ENCODE peak calls at places on chromosome X, in four cellular contexts. X is esophagus squamous epithelium, G is kidney, Z is astrocyte. Y is an unnamed sample.

GRCh38 chrX:40282901-40283674 is 185.3 kb upstream of the BCOR start:
- DNase-seq in Z (peak; percentile 67), G (no peak), X (no peak), Y (peak; percentile 29)

GRCh38 chrX:48649109-48649508 is 34.5 kb upstream of the WAS start:
- DNase-seq in X (no peak), Z (no peak), G (no peak), Y (no peak)

GRCh38 chrX:115958687-115959359 is 211.7 kb upstream of the AGTR2 start:
- DNase-seq in X (no peak), Z (no peak), G (no peak), Y (no peak)

GRCh38 chrX:118571829-118572228 is 76.2 kb downstream of the DOCK11 start:
- DNase-seq in G (no peak), X (no peak), Z (no peak), Y (peak; percentile 69)

GRCh38 chrX:139298437-139298836 is 232.1 kb upstream of the F9 start:
- DNase-seq in X (no peak), G (no peak), Z (no peak), Y (no peak)

GRCh38 chrX:19811807-19812604 is 75.4 kb downstream of the SH3KBP1 start:
- DNase-seq in X (no peak), G (no peak), Z (peak; percentile 81), Y (peak; percentile 60)

GRCh38 chrX:124217289-124218251 is 114.9 kb upstream of the TEX13D start:
- DNase-seq in G (no peak), Z (peak; percentile 61), X (no peak), Y (no peak)

GRCh38 chrX:31287861-31288260 is 216.0 kb upstream of the FTHL17 start:
- DNase-seq in Z (no peak), G (no peak), X (no peak), Y (peak; percentile 42)

GRCh38 chrX:11273544-11273943 is 19.7 kb upstream of the AMELX start:
- DNase-seq in G (no peak), Z (peak; percentile 57), X (no peak), Y (peak; percentile 6)

GRCh38 chrX:20265221-20265725 is 1.4 kb downstream of the RPS6KA3 start:
- DNase-seq in G (peak; percentile 82), Z (peak; percentile 87), X (no peak), Y (peak; percentile 84)

GRCh38 chrX:2147928-2148327 is 352.8 kb downstream of the DHRSX start:
- DNase-seq in Z (no peak), X (no peak), G (no peak), Y (no peak)

GRCh38 chrX:101287402-101287801 is 3.7 kb downstream of the TAF7L start:
- DNase-seq in G (no peak), Z (peak; percentile 8), X (no peak), Y (peak; percentile 39)

GRCh38 chrX:100512471-100512870 is 72.3 kb upstream of the TNMD start:
- DNase-seq in X (no peak), G (no peak), Z (no peak), Y (peak; percentile 22)

GRCh38 chrX:78650906-78651437 is 8.2 kb downstream of the RTL3 start:
- DNase-seq in X (no peak), G (no peak), Z (peak; percentile 90), Y (peak; percentile 68)

GRCh38 chrX:14497184-14497666 is 32.1 kb upstream of the GLRA2 start:
- DNase-seq in X (no peak), G (no peak), Z (no peak), Y (no peak)
- H3K4me3 ChIP-seq in X (peak overlapping the region; percentile 9), G (peak overlapping the region; percentile 39), Z (no peak overlapping the region), Y (no peak overlapping the region)

DNA sequence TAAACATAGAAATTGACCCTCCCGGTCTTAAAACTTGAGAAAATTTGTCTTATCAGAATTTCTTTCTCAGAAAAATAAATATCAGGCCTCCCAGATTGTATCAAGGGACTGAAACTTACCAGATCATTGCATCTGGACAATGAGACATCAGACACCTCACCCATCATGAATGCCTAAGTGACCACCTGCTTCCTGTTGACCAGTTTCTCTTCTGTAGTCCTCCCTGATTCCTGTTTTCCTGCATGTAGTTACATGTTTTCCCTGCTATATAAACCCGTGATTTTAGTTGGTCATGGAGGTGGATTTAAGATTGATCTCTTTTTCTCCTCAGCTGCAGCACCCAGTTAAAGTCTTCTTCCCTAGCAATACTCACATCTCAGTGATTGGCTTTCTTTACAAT is 548.1 kb downstream of the PPP4R3C start:
- DNase-seq in G (no peak), Z (peak; percentile 15), X (no peak), Y (no peak)
- TF ChIP-seq CTCF in G (no peak), Z (no peak), X (no peak), Y (no peak)

GRCh38 chrX:54931107-54931506 is 10.5 kb downstream of the TRO start:
- DNase-seq in Z (no peak), X (no peak), G (no peak), Y (no peak)
- H3K36me3 ChIP-seq in Z (peaks cover 2% of the 10 kb centered on the region), X (peaks cover 8% of the 10 kb centered on the region), G (peaks cover 3% of the 10 kb centered on the region), Y (no peaks in the 10 kb centered on the region)

DNA sequence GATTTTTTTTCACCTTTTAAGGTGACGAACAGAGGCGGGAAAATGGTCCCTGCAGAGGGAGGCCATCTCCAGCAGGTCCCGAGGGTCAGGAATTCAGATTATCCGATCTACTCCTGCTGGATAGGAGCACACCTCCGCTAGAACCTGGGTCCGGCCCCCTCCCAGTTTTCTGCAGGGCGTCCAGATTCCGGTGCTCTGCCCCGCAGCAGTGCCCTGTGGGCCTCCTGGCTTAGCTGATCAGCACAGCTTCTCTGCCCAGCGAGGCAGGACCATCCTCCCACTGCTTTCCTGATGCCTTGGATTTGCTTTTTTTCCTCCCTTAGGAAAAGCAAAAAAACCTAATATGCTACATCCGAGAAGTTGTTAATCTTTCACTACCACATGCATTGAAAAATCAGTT is 2.3 kb downstream of the TBL1X start:
- DNase-seq in X (no peak), Z (no peak), G (no peak), Y (no peak)
- H3K4me3 ChIP-seq in X (no peak overlapping the region), Z (peak overlapping the region; percentile 58), G (peak overlapping the region; percentile 72), Y (no peak overlapping the region)

GRCh38 chrX:23901065-23901464 is 6.7 kb downstream of the APOO start:
- DNase-seq in G (no peak), Z (peak; percentile 84), X (no peak), Y (no peak)
- TF ChIP-seq CTCF in G (no peak), Z (no peak), X (no peak), Y (no peak)

DNA sequence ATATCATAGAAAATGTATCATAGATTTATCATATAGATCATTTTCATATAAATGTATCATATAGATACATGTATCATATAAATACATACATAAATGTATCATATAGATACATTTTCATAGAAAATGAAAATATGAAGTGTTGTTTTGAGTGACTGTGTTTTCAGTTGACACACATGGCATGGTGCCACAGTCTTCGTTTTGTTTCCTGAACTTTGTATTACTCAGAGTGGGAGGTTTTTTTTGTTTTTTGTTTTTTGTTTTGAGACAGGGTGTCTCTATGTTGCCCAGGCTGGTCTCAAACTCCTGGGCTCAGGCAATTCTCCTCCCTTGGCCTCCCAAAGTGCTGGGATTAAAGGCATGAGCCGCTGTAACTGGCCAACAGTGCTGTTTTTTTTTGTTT is 3.9 kb downstream of the RBM10 start:
- DNase-seq in X (no peak), G (no peak), Z (no peak), Y (peak; percentile 15)
- H3K36me3 ChIP-seq in X (peaks cover 20% of the 10 kb centered on the region), G (no peaks in the 10 kb centered on the region), Z (peaks cover 2% of the 10 kb centered on the region), Y (peaks cover 6% of the 10 kb centered on the region)

GRCh38 chrX:71540801-71541545 is 8.1 kb downstream of the OGT start:
- DNase-seq in Z (no peak), X (no peak), G (no peak), Y (no peak)
- H3K4me3 ChIP-seq in Z (no peak overlapping the region), X (no peak overlapping the region), G (no peak overlapping the region), Y (no peak overlapping the region)

GRCh38 chrX:138191998-138192397 is 519.5 kb downstream of the FGF13 start:
- DNase-seq in Z (no peak), X (no peak), G (no peak), Y (peak; percentile 64)
- TF ChIP-seq CTCF in Z (peak; percentile 31), X (peak; percentile 15), G (peak; percentile 13), Y (no peak)

DNA sequence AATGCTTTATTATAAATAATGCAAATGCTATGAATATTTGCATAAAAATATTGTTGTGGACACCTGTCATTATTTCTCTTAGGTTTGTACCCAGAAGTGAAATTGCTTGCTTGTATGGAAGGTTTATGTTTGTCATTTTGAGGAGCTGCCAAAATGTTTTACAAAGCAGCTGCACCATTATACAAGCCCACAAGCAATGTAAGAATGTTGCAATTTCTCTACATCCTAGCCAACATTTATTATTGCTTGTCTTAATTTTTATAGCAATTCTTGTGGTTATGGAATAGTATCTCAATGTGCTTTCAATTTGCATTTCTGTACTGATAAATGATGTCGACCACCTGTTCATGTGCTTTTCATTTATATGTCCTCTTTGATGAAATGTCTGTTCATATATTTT is 18.7 kb upstream of the RBMX start:
- DNase-seq in G (no peak), Z (no peak), X (no peak), Y (peak; percentile 65)
- H3K36me3 ChIP-seq in G (no peaks in the 10 kb centered on the region), Z (no peaks in the 10 kb centered on the region), X (no peaks in the 10 kb centered on the region), Y (no peaks in the 10 kb centered on the region)

GRCh38 chrX:130578906-130579305 is 177.1 kb downstream of the RBMX2 start:
- DNase-seq in Z (no peak), X (no peak), G (no peak), Y (no peak)
- H3K4me3 ChIP-seq in Z (no peak overlapping the region), X (no peak overlapping the region), G (no peak overlapping the region), Y (no peak overlapping the region)

Y was measured in cardiac muscle cell.